ENCODE peak calls at places on chromosomes 11 and 22, in five cellular contexts. J is fibroblast of mammary gland, B is HL-60, A is occipital lobe, H is amygdala. X is an unnamed sample.

GRCh38 chr22:25970348-25970995 is 198.8 kb upstream of the SEZ6L start:
- DNase-seq in J (no peak), B (no peak), A (no peak), H (no peak), X (no peak)

GRCh38 chr11:64367931-64368672 is 9.1 kb downstream of the RPS6KA4 start:
- DNase-seq in J (no peak), B (no peak), A (no peak), H (no peak), X (no peak)

GRCh38 chr11:94132152-94132558 is 3.5 kb downstream of the PANX1 start:
- DNase-seq in J (peak), B (no peak), A (no peak), H (no peak), X (no peak)

GRCh38 chr11:26599421-26599820 is 27.4 kb upstream of the MUC15 start:
- DNase-seq in J (peak), B (peak), A (no peak), H (no peak), X (no peak)

GRCh38 chr11:2578006-2578933 is 121.5 kb downstream of the KCNQ1OT1 start:
- DNase-seq in J (no peak), B (no peak), A (no peak), H (no peak), X (no peak)

GRCh38 chr11:35138949-35139881 is at the start of gene CD44:
- DNase-seq in J (peak), B (peak), A (no peak), H (no peak), X (peak)

GRCh38 chr11:129960216-129961214 is 42.1 kb downstream of the PRDM10 start:
- DNase-seq in J (peak), B (no peak), A (no peak), H (no peak), X (peak)

GRCh38 chr22:49042066-49042465 is 785.6 kb downstream of the BRD1 start:
- DNase-seq in J (no peak), B (no peak), A (no peak), H (no peak), X (no peak)

GRCh38 chr11:111302298-111302697 is 4.0 kb downstream of the POU2AF3 start:
- DNase-seq in J (no peak), B (no peak), A (no peak), H (no peak), X (no peak)